ENCODE peak calls at places on chromosomes 1 and 21, in four cellular contexts. S, J, V and L are unnamed samples.

GRCh38 chr21:42539931-42540343 is 26.3 kb downstream of the SLC37A1 start:
- DNase-seq in J (no peak), V (no peak), S (peak), L (no peak)

GRCh38 chr1:31981976-31982375 is 31.7 kb upstream of the KHDRBS1 start:
- DNase-seq in V (peak), S (no peak), J (no peak), L (no peak)

GRCh38 chr21:42299324-42300044 is 15.7 kb downstream of the TFF3 start:
- DNase-seq in V (no peak), S (no peak), J (no peak), L (no peak)

GRCh38 chr1:236861560-236862230 is 66.6 kb downstream of the MTR start:
- DNase-seq in J (peak), S (no peak), V (no peak), L (no peak)

GRCh38 chr1:46300673-46301405 is 2.6 kb downstream of the LRRC41 start:
- DNase-seq in V (peak), J (peak), S (peak), L (no peak)

GRCh38 chr1:95534985-95535384 is 301.0 kb downstream of the RWDD3 start:
- DNase-seq in V (no peak), J (no peak), S (no peak), L (no peak)

GRCh38 chr1:164790081-164790480 is 231.1 kb downstream of the PBX1 start:
- DNase-seq in V (no peak), J (no peak), S (no peak), L (no peak)

GRCh38 chr1:54882483-54882882 is 4.5 kb downstream of the DHCR24 start:
- DNase-seq in V (peak), J (no peak), S (no peak), L (no peak)

GRCh38 chr1:162681127-162681435 is 48.8 kb downstream of the DDR2 start:
- DNase-seq in V (no peak), S (no peak), J (no peak), L (no peak)

GRCh38 chr1:104629589-104629988 is 879.9 kb downstream of the AMY1C start:
- DNase-seq in J (no peak), V (no peak), S (no peak), L (no peak)